ENCODE peak calls at places on chromosomes 3 and 15, in nine cellular contexts. C is heart right ventricle, N is tibial artery, G is AG09309, T is brain microvascular endothelial cell, K is breast epithelium, B is astrocyte of the spinal cord, Q is HCT116, F is right atrium auricular region. E is an unnamed sample.

GRCh38 chr3:113018461-113019181 is 27.8 kb downstream of the GTPBP8 start:
- DNase-seq in G (no peak), C (peak; percentile 7), T (peak; percentile 14), K (no peak), Q (no peak), N (no peak), F (no peak), B (peak; percentile 15), E (peak; percentile 42)

GRCh38 chr3:101849714-101850326 is 506 bp downstream of the NFKBIZ start:
- DNase-seq in T (no peak), F (no peak), C (peak; percentile 24), K (no peak), G (no peak), N (peak; percentile 72), Q (no peak), B (no peak), E (no peak)

GRCh38 chr15:48469271-48469670 is 138.0 kb downstream of the DUT start:
- DNase-seq in N (no peak), G (no peak), T (no peak), C (no peak), Q (no peak), F (no peak), K (no peak), B (peak; percentile 41), E (no peak)

GRCh38 chr3:135929670-135930069 is 35.9 kb upstream of the PPP2R3A start:
- DNase-seq in B (peak; percentile 86), K (peak; percentile 71), N (no peak), Q (no peak), F (no peak), G (no peak), T (peak; percentile 52), C (peak; percentile 67), E (peak; percentile 22)

GRCh38 chr3:148957586-148957985 is 33.8 kb upstream of the GYG1 start:
- DNase-seq in K (no peak), C (no peak), N (no peak), B (no peak), F (no peak), Q (peak; percentile 8), T (no peak), G (no peak), E (peak; percentile 27)

GRCh38 chr15:98547741-98548166 is 100.6 kb upstream of the IGF1R start:
- DNase-seq in C (peak; percentile 9), F (peak; percentile 61), B (peak; percentile 6), K (no peak), T (peak; percentile 6), N (peak; percentile 84), G (no peak), Q (no peak), E (peak; percentile 29)

GRCh38 chr15:22915866-22916515 is 64.2 kb downstream of the CYFIP1 start:
- DNase-seq in G (no peak), B (no peak), K (no peak), T (no peak), F (no peak), Q (no peak), N (no peak), C (no peak), E (no peak)

GRCh38 chr15:69609176-69609575 is 156.6 kb downstream of the RPLP1 start:
- DNase-seq in C (no peak), F (peak; percentile 28), N (no peak), G (peak; percentile 33), B (peak; percentile 58), K (no peak), T (peak; percentile 52), Q (no peak), E (no peak)

GRCh38 chr3:157148123-157148889 is 11.6 kb downstream of the CCNL1 start:
- DNase-seq in B (no peak), T (no peak), C (no peak), Q (no peak), N (no peak), G (no peak), F (no peak), K (no peak), E (no peak)

GRCh38 chr3:18087963-18088362 is 337.2 kb downstream of the SATB1 start:
- DNase-seq in Q (no peak), F (no peak), T (no peak), B (no peak), K (no peak), G (no peak), C (no peak), N (no peak), E (no peak)

GRCh38 chr3:128338536-128339400 is 127.9 kb downstream of the DNAJB8 start:
- DNase-seq in K (no peak), C (no peak), T (no peak), N (peak; percentile 17), Q (no peak), B (no peak), G (no peak), F (no peak), E (no peak)

DNA sequence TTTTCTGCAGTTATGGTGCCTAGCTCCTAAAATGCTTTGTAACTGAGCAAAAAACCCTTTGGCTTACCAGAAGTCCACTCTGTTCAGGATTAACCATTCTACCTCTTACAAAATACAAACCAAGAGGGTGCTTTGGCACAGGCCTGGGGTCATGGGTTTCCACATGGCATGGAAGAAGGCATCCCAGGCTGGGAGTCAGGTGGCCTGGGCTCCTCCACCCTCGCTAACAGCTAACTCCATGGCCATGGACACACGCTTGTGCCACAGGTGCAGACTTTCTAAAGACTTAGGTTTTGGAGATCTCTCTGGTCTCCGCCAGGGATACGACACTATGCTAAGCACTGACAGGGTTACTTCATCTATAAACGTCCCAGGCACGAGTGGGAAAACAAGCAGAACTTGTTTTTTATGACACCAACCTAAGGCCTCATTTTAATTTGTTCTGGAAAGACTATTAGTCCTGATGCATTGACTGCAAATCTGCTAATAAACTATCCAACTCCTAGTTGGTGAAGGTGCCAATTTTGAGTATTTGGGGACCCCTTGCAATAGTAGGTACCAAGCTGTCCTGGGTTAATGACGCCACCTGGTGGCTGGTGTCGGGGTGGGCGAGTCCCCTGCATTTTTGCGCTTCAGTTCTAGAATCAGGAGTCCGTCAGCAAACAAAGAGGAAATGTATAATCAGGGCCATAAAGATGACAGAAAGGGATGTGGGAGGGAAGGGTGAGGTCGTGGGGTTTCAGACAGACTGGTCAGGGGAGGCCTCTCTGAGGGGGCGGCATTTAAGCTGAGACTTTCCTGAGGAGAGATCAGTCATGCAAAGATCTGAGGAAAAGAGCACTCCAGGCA is 10.3 kb upstream of the ALDH1A3 start:
- DNase-seq in C (no peak), K (no peak), F (no peak), B (no peak), T (no peak), G (no peak), N (no peak), Q (peak; percentile 27), E (no peak)
- TF ChIP-seq CTCF in C (no peak), K (no peak), F (peak; percentile 27), B (peak; percentile 53), T (peak; percentile 73), G (peak; percentile 51), N (no peak), Q (peak; percentile 78), E (peak; percentile 52)

GRCh38 chr15:101128191-101128590 is 123.7 kb downstream of the CHSY1 start:
- DNase-seq in C (no peak), N (no peak), B (peak; percentile 93), Q (no peak), K (no peak), T (peak; percentile 92), F (no peak), G (peak; percentile 96), E (peak; percentile 96)

GRCh38 chr15:101127503-101128076 is 124.3 kb downstream of the CHSY1 start:
- DNase-seq in K (peak; percentile 72), T (peak; percentile 95), Q (peak; percentile 15), G (peak; percentile 88), C (peak; percentile 86), N (peak; percentile 96), F (peak; percentile 89), B (peak; percentile 99), E (peak; percentile 96)

GRCh38 chr15:101124731-101125558 is 126.9 kb downstream of the CHSY1 start:
- DNase-seq in T (peak; percentile 95), B (peak; percentile 97), K (no peak), Q (peak; percentile 15), G (peak; percentile 94), F (no peak), N (no peak), C (no peak), E (peak; percentile 89)

GRCh38 chr15:101128696-101129095 is 123.2 kb downstream of the CHSY1 start:
- DNase-seq in C (no peak), G (no peak), F (no peak), K (no peak), T (no peak), B (no peak), N (no peak), Q (no peak), E (no peak)

GRCh38 chr15:101126618-101127502 is 125.0 kb downstream of the CHSY1 start:
- DNase-seq in Q (no peak), N (no peak), F (no peak), G (no peak), C (no peak), T (peak; percentile 70), K (no peak), B (peak; percentile 80), E (peak; percentile 61)
- H3K4me3 ChIP-seq in Q (no peak overlapping the region), N (no peak overlapping the region), F (no peak overlapping the region), G (no peak overlapping the region), C (no peak overlapping the region), T (no peak overlapping the region), K (no peak overlapping the region), B (no peak overlapping the region), E (no peak overlapping the region)

DNA sequence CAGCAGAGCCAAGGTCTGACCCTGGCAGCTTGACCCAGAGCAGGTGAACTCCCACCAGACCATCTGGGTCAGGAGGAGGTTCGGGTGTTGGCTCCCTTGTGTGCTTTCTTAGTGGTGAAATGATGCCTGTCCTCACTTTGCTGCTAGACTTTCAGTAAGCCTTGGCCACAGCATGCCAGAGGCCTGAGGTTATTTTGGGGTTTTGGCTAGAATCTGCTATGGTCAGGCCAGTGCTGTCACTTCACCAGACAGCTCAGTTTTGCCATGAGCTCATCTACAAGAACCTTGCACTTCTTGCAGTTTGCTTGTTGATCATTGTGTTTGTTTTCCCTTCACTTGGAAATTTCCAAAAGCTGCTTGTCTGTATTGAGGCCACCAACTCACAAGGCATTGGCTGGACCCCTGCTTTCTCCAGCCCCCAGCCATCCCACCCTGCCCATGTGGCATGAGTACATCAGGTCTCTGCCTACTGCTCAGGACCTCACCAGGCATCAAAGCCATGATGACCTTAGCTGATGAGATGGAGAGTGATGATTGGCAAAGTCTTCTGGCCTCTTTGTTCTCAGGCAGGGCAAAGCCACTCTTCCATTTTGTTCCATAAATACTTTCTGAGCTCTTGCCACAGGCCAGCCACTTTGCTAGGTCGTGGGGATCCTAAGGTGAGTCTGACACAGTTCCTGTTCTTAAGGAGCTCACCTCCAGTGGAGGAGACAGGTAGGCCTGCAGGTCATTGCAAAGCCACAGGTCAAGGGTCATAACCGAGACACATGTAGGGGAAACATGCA is 122.6 kb downstream of the ARNT2 start:
- DNase-seq in C (peak; percentile 38), T (peak; percentile 60), F (no peak), Q (no peak), N (no peak), G (peak; percentile 83), K (no peak), B (peak; percentile 79), E (peak; percentile 45)
- TF ChIP-seq CTCF in C (no peak), T (no peak), F (no peak), Q (no peak), N (no peak), G (no peak), K (no peak), B (no peak), E (no peak)

GRCh38 chr3:51622402-51622801 is 48.6 kb upstream of the TEX264 start:
- DNase-seq in N (no peak), G (peak; percentile 3), B (no peak), F (no peak), C (no peak), Q (no peak), T (no peak), K (no peak), E (no peak)
- H3K4me3 ChIP-seq in N (no peak overlapping the region), G (no peak overlapping the region), B (no peak overlapping the region), F (no peak overlapping the region), C (no peak overlapping the region), Q (no peak overlapping the region), T (no peak overlapping the region), K (no peak overlapping the region), E (no peak overlapping the region)

GRCh38 chr3:103126111-103126510 is 691.3 kb downstream of the ZPLD1 start:
- DNase-seq in B (peak; percentile 35), K (no peak), G (no peak), N (no peak), Q (no peak), F (no peak), C (no peak), T (no peak), E (no peak)
- TF ChIP-seq CTCF in B (no peak), K (no peak), G (no peak), N (no peak), Q (no peak), F (no peak), C (no peak), T (no peak), E (no peak)

E was measured in fibroblast of pulmonary artery.